ENCODE peak calls at places on chromosomes 16 and 17, in ten cellular contexts. X is vagina, Q is body of pancreas, Y is suprapubic skin, K is ovary, H is IMR-90, D is stomach, M is upper lobe of left lung, O is transverse colon, E is sigmoid colon. G is an unnamed sample.

GRCh38 chr16:53893731-53894435 is 189.9 kb downstream of the FTO start:
- DNase-seq in O (peak; percentile 23), E (no peak), M (peak; percentile 53), X (no peak), Y (no peak), D (no peak), K (no peak), H (peak; percentile 91), Q (peak; percentile 16), G (no peak)

GRCh38 chr16:30786936-30787612 is at the start of gene ZNF629:
- DNase-seq in O (peak; percentile 73), H (peak; percentile 57), X (no peak), M (peak; percentile 75), D (peak; percentile 71), Y (peak; percentile 85), Q (peak; percentile 75), K (peak; percentile 74), E (peak; percentile 89), G (no peak)

GRCh38 chr17:48027322-48027981 is 10.1 kb downstream of the COPZ2 start:
- DNase-seq in D (no peak), O (no peak), Q (no peak), E (no peak), H (no peak), K (no peak), Y (no peak), X (no peak), M (no peak), G (no peak)

GRCh38 chr16:87006789-87007745 is 310.1 kb downstream of the C16orf95 start:
- DNase-seq in D (no peak), Q (no peak), M (no peak), E (peak; percentile 38), K (no peak), H (peak; percentile 43), X (no peak), O (no peak), Y (no peak), G (no peak)

GRCh38 chr16:51053805-51054204 is 97.3 kb downstream of the SALL1 start:
- DNase-seq in D (no peak), X (no peak), O (no peak), M (no peak), H (no peak), E (no peak), Q (no peak), Y (no peak), K (no peak), G (no peak)

GRCh38 chr16:15996432-15997109 is 47.2 kb downstream of the ABCC1 start:
- DNase-seq in X (no peak), H (peak; percentile 93), M (no peak), K (peak; percentile 64), O (no peak), E (peak; percentile 78), Q (peak; percentile 24), Y (no peak), D (peak; percentile 34), G (no peak)

GRCh38 chr17:2337811-2338657 is 733 bp downstream of the SGSM2 start:
- DNase-seq in M (peak; percentile 78), E (peak; percentile 83), H (peak; percentile 44), O (peak; percentile 76), Y (peak; percentile 81), Q (peak; percentile 80), X (no peak), K (peak; percentile 64), D (peak; percentile 79), G (no peak)

GRCh38 chr17:78329263-78330059 is 30.4 kb downstream of the SOCS3 start:
- DNase-seq in X (no peak), M (peak; percentile 55), Q (no peak), D (no peak), K (peak; percentile 40), E (no peak), O (no peak), Y (no peak), H (peak; percentile 77), G (no peak)

GRCh38 chr17:11880714-11881113 is 116.6 kb downstream of the ZNF18 start:
- DNase-seq in E (no peak), H (no peak), X (no peak), K (no peak), Y (no peak), O (peak; percentile 14), M (no peak), D (no peak), Q (no peak), G (no peak)

GRCh38 chr17:13323990-13324389 is 277.7 kb downstream of the HS3ST3A1 start:
- DNase-seq in Y (no peak), X (no peak), K (no peak), E (no peak), H (peak; percentile 7), D (no peak), O (no peak), Q (no peak), M (no peak), G (no peak)

GRCh38 chr16:53085539-53086450 is 31.0 kb downstream of the CHD9 start:
- DNase-seq in D (no peak), M (no peak), H (no peak), Q (peak; percentile 8), E (no peak), K (peak; percentile 56), X (no peak), O (no peak), Y (no peak), G (no peak)

GRCh38 chr16:21654881-21655280 is 2.5 kb upstream of the IGSF6 start:
- DNase-seq in O (no peak), D (no peak), Y (no peak), E (no peak), M (no peak), H (no peak), K (no peak), X (no peak), Q (no peak), G (no peak)

GRCh38 chr16:69131167-69131748 is 1.1 kb downstream of the CHTF8 start:
- DNase-seq in H (peak; percentile 24), M (peak; percentile 36), Y (no peak), D (no peak), E (no peak), Q (no peak), K (no peak), O (no peak), X (no peak), G (no peak)

GRCh38 chr17:7281953-7282751 is 634 bp downstream of the SLC2A4 start:
- DNase-seq in O (no peak), X (no peak), H (no peak), Y (no peak), K (peak; percentile 34), D (no peak), M (no peak), E (peak; percentile 87), Q (peak; percentile 34), G (no peak)

GRCh38 chr16:73020409-73020884 is 27.5 kb downstream of the ZFHX3 start:
- DNase-seq in Y (peak; percentile 82), K (no peak), M (peak; percentile 40), Q (peak; percentile 97), X (no peak), H (peak; percentile 92), D (peak; percentile 90), O (peak; percentile 69), E (peak; percentile 82), G (no peak)

GRCh38 chr16:89811321-89811720 is 5.1 kb downstream of the FANCA start:
- DNase-seq in Y (no peak), H (no peak), K (no peak), X (no peak), E (no peak), Q (no peak), M (no peak), O (no peak), D (no peak), G (no peak)

GRCh38 chr17:18139949-18140348 is 31.4 kb downstream of the MYO15A start:
- DNase-seq in O (no peak), Q (no peak), E (no peak), Y (no peak), M (no peak), H (peak; percentile 18), K (no peak), D (no peak), X (no peak), G (no peak)

GRCh38 chr16:81654346-81654745 is 124.7 kb upstream of the PLCG2 start:
- DNase-seq in Q (no peak), Y (no peak), M (no peak), K (no peak), E (no peak), H (peak; percentile 34), X (no peak), D (no peak), O (no peak), G (no peak)

GRCh38 chr17:79410681-79411080 is 200.2 kb downstream of the RBFOX3 start:
- DNase-seq in K (no peak), M (no peak), H (no peak), Q (no peak), O (no peak), Y (no peak), X (no peak), D (no peak), E (no peak), G (no peak)
- H3K27me3 ChIP-seq in K (no peaks in the 10 kb centered on the region), M (no peaks in the 10 kb centered on the region), H (peaks cover 29% of the 10 kb centered on the region), Q (no peaks in the 10 kb centered on the region), O (peaks cover 36% of the 10 kb centered on the region), Y (peaks cover 86% of the 10 kb centered on the region), X (no peaks in the 10 kb centered on the region), D (peaks cover 57% of the 10 kb centered on the region), E (peaks cover 3% of the 10 kb centered on the region), G (no peaks in the 10 kb centered on the region)

GRCh38 chr16:11082108-11082859 is 137.9 kb downstream of the CLEC16A start:
- DNase-seq in M (no peak), Q (no peak), D (no peak), X (no peak), Y (no peak), H (no peak), E (no peak), K (no peak), O (no peak), G (no peak)
- TF ChIP-seq POLR2A in M (no peak), Q (no peak), D (no peak), X (no peak), Y (no peak), H (no peak), E (no peak), K (no peak), O (no peak), G (no peak)

DNA sequence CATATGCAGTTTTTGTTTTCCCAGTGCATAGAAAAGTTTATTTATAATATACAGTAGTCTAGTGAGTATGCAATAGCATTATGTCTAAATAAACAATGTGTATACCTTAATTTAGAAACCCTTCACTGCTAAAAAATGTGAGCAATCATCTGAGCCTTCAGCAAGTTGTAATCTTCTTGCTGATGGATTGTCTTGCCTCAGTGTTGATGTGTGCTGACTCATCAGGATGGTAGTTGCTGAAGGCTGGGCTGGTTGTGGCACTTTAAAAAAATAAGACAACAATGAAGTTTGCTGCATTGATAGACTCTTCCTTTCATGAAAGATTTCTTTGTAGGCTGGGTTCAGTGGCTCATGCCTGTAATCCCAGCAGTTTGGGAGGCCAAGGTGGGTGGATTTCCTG is 13.9 kb upstream of the CAPNS2 start:
- DNase-seq in O (no peak), Y (no peak), X (no peak), H (peak; percentile 69), Q (no peak), E (no peak), K (no peak), D (no peak), M (no peak), G (no peak)
- H3K27ac ChIP-seq in O (no peak overlapping the region), Y (no peak overlapping the region), X (no peak overlapping the region), H (no peak overlapping the region), Q (no peak overlapping the region), E (no peak overlapping the region), K (no peak overlapping the region), D (no peak overlapping the region), M (no peak overlapping the region), G (no peak overlapping the region)

DNA sequence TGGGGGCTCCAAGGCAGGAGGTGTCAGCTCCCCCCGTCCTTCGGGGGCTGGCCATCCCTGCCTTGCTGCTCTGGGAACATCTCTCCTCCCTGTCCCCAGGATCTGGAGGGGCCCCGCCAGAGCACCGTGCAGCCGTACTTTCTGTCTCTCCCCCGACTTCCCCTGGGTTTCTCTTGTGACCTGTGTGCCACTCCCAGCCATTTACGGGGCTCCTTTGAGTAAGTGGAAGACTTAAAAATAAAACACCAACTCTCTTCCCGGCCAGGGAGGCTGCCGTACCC is 60.6 kb downstream of the BAIAP2 start:
- DNase-seq in H (no peak), M (no peak), Q (no peak), O (no peak), D (no peak), X (no peak), K (no peak), Y (no peak), E (no peak), G (no peak)
- H3K27me3 ChIP-seq in H (no peaks in the 10 kb centered on the region), M (no peaks in the 10 kb centered on the region), Q (no peaks in the 10 kb centered on the region), O (no peaks in the 10 kb centered on the region), D (no peaks in the 10 kb centered on the region), X (no peaks in the 10 kb centered on the region), K (no peaks in the 10 kb centered on the region), Y (no peaks in the 10 kb centered on the region), E (no peaks in the 10 kb centered on the region), G (no peaks in the 10 kb centered on the region)